ENCODE peak calls at places on chromosome 4, in four cellular contexts. U is A549, H is body of pancreas, O is heart left ventricle. X is an unnamed sample. For H3K4me1, the result is how much of the 10 kb centered on the place peaks cover.

GRCh38 chr4:71495454-71495853 is 156.6 kb downstream of the SLC4A4 start:
- DNase-seq in O (no peak), H (no peak), U (no peak), X (no peak)

GRCh38 chr4:123481034-123481433 is 84.4 kb downstream of the SPRY1 start:
- DNase-seq in H (no peak), O (no peak), U (no peak), X (no peak)

GRCh38 chr4:78776729-78777555 is 792 bp downstream of the BMP2K start:
- DNase-seq in U (peak), O (peak), H (peak), X (peak)

GRCh38 chr4:61614256-61614655 is 414.1 kb downstream of the ADGRL3 start:
- DNase-seq in O (no peak), U (no peak), H (no peak), X (no peak)

GRCh38 chr4:159003420-159004253 is 99.2 kb upstream of the RAPGEF2 start:
- DNase-seq in H (no peak), U (no peak), O (no peak), X (no peak)

GRCh38 chr4:156560701-156561100 is 410.9 kb downstream of the PDGFC start:
- DNase-seq in O (no peak), H (no peak), U (no peak), X (no peak)

GRCh38 chr4:103054030-103054429 is 22.5 kb downstream of the SLC9B2 start:
- DNase-seq in U (no peak), H (no peak), O (no peak), X (no peak)

GRCh38 chr4:172009461-172009860 is 196.3 kb downstream of the GALNTL6 start:
- DNase-seq in H (no peak), U (no peak), O (no peak), X (no peak)

GRCh38 chr4:60201052-60201673 is 999.0 kb upstream of the ADGRL3 start:
- DNase-seq in O (no peak), U (no peak), H (peak), X (peak)

GRCh38 chr4:127134490-127134889 is 498.3 kb upstream of the INTU start:
- DNase-seq in U (no peak), O (no peak), H (no peak), X (no peak)

GRCh38 chr4:163895369-163896005 is 401.0 kb downstream of the TMA16 start:
- DNase-seq in U (no peak), O (no peak), H (no peak), X (no peak)

GRCh38 chr4:5399790-5400421 is 308.5 kb downstream of the EVC2 start:
- DNase-seq in O (no peak), U (peak), H (peak), X (no peak)

GRCh38 chr4:48175806-48176205 is 41.8 kb upstream of the TXK start:
- DNase-seq in U (no peak), H (no peak), O (no peak), X (no peak)

GRCh38 chr4:28354874-28355273 is 1494.2 kb downstream of the STIM2 start:
- DNase-seq in U (no peak), H (no peak), O (no peak), X (no peak)

GRCh38 chr4:135065366-135065765 is 863.8 kb upstream of the PABPC4L start:
- DNase-seq in O (no peak), U (no peak), H (no peak), X (no peak)

GRCh38 chr4:124691801-124692200 is 20.7 kb downstream of the ANKRD50 start:
- DNase-seq in H (no peak), O (no peak), U (no peak), X (no peak)

GRCh38 chr4:77202491-77202890 is 45.5 kb downstream of the CCNG2 start:
- DNase-seq in O (no peak), H (no peak), U (no peak), X (no peak)

GRCh38 chr4:113901994-113902787 is 77.3 kb downstream of the ARSJ start:
- DNase-seq in U (no peak), H (peak), O (no peak), X (peak)

DNA sequence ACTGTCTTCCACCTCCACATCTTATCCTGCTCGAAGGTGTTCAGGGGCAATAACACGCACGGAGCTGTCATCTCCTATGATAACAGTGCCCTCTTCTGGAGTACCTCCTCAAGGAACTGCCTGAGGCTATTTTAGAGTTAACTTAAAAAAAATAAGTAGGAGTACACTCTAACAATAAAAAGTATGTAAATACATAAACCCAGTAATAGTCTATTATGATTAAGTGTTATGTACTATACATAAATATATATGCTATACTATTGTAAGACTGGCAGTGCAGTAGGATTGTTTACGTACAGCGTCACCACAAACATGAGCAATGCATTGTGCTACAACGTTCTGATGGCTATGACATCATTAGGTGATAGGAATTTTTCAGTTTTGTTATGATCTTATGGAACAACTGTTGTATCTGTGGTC is 34.5 kb upstream of the TLR2 start:
- DNase-seq in U (no peak), O (no peak), H (no peak), X (no peak)
- H3K4me1 ChIP-seq in U (under half), O (under half), H (under half), X (under half)

GRCh38 chr4:82900335-82901128 is at the start of gene THAP9:
- DNase-seq in O (peak), H (peak), U (peak), X (peak)
- TF ChIP-seq POLR2A in O (no peak), H (peak), U (peak), X (peak)

GRCh38 chr4:188143731-188144130 is 4.5 kb downstream of the TRIML1 start:
- DNase-seq in H (no peak), O (no peak), U (no peak), X (no peak)

GRCh38 chr4:188147176-188147575 is 7.9 kb downstream of the TRIML1 start:
- DNase-seq in O (no peak), U (no peak), H (no peak), X (no peak)

GRCh38 chr4:188145626-188146025 is 6.4 kb downstream of the TRIML1 start:
- DNase-seq in H (no peak), U (no peak), O (no peak), X (no peak)

GRCh38 chr4:188146618-188147017 is 7.4 kb downstream of the TRIML1 start:
- DNase-seq in U (no peak), H (no peak), O (no peak), X (no peak)

GRCh38 chr4:188147776-188148175 is 8.5 kb downstream of the TRIML1 start:
- DNase-seq in O (no peak), U (no peak), H (no peak), X (no peak)
- TF ChIP-seq CTCF in O (no peak), U (no peak), H (no peak), X (no peak)

DNA sequence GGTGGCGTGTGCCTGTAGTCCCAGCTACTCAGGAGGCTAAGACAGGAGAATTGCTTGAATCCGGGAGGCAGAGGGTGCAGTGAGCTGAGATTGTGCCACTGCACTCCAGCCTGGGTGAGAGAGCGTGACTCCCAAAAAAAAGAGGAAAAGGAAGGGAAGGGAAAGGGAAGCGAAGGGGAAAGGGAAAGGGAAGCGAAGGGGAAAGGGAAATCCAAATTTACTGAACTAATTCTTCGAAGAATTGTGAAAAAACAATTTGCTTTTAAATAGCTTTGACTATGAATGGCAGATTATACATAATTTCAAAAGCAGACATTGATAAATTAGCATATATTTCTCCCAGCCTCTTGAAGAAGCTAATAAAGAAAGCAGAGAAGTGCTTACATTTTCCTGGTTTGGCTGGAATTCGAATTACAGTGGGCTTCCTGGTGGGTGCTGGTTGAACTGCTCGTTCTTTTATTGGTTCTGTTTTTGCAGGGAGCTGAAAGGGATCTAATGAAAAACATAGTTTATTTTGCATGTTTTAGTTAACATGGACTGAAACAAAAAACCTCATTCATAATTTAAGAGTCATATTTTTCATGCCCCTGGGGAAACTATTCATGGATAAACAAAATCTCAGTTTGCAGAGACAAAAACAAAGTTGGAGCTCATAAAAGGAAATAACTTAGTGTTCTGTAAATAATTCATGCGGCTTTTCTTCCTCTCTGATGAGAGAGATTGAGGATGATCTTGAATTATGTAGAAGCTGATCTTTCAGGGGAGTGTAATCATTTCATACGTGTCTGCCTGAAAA is 66.0 kb downstream of the RPS3A start:
- DNase-seq in H (no peak), O (no peak), U (no peak), X (no peak)
- H3K4me1 ChIP-seq in H (under half), O (under half), U (under half), X (under half)

DNA sequence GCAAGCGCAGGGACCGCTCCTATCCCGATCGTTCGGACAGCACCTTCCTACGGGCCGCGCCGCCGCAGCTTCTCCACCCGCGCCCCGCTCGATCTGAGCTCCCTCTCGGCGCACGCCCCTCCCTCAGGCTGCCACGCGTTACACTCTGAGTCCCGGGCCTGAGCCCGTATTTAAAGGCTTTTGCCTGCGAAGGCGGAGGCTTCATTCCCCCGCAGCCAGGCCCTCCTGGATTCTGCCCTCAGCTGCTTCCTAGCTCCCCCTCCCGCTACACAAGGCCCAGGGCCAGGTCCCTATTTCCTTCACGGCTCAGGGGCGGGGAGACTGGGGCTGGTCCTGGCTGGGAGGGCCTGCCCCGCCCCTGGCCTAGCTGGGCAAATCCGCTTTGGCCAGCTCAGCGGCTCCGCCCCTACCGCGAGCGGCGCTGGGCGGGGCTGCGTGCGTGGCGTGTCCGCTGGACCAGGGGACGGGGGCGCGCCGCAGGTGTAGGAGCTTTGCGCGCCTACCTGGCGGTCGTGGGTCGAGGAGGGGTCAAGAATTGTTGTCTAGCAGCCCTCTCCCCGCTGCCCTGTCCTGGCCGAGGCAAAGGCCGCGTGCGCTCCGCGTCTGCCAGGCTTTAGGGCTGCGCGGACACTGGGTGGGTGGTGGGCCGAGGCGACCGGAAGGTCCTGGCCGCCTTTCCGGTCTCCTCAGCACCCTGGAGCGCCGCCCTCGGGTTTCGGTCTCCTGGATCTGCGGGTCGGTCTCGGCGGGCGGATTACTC is at the start of gene UGDH:
- DNase-seq in O (peak), U (peak), H (peak), X (peak)
- TF ChIP-seq POLR2A in O (peak), U (peak), H (peak), X (no peak)

DNA sequence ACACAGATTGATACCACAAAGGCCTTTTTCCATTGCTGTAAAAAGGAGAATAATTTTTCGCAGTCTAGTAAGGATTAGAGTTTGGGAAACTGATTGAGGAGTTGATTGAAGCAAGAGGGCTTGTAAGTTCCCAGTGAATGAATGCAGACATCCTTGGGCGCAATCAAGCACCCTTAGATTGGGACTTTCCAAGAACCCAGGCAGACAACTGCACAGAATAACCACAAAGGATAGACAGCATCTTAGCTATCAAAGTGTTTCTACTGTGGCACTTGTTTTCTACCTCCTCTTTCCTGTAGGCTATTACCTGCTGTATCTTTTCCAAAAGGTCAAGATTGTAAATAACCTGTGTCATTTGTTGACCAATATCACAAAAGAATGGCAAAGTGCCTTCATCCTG is 2.6 kb downstream of the COX18 start:
- DNase-seq in U (no peak), O (no peak), H (no peak), X (no peak)
- TF ChIP-seq CTCF in U (no peak), O (no peak), H (no peak), X (no peak)

GRCh38 chr4:108139089-108139488 is 29.6 kb downstream of the LEF1 start:
- DNase-seq in O (no peak), H (no peak), U (no peak), X (no peak)
- H3K4me1 ChIP-seq in O (under half), H (under half), U (under half), X (under half)

GRCh38 chr4:145481942-145482208 is 222 bp downstream of the SMAD1 start:
- DNase-seq in U (no peak), H (no peak), O (no peak), X (no peak)

GRCh38 chr4:145482209-145483021 is 762 bp downstream of the SMAD1 start:
- DNase-seq in U (peak), O (peak), H (peak), X (peak)

GRCh38 chr4:145484240-145484846 is 2.7 kb downstream of the SMAD1 start:
- DNase-seq in U (no peak), O (no peak), H (no peak), X (no peak)

GRCh38 chr4:145480257-145480656 is 1.4 kb upstream of the SMAD1 start:
- DNase-seq in O (no peak), U (no peak), H (no peak), X (no peak)

GRCh38 chr4:145481164-145481941 is at the start of gene SMAD1:
- DNase-seq in U (peak), O (peak), H (peak), X (peak)
- TF ChIP-seq POLR2A in U (peak), O (no peak), H (peak), X (no peak)

GRCh38 chr4:95693594-95693993 is 144.8 kb upstream of the UNC5C start:
- DNase-seq in O (no peak), U (no peak), H (no peak), X (no peak)
- TF ChIP-seq CTCF in O (no peak), U (no peak), H (no peak), X (no peak)

X was measured in stomach.